ENCODE peak calls at places on chromosomes 4 and X, in five cellular contexts. X, W, N, A and U are unnamed samples.

GRCh38 chrX:55135171-55135570 is 46.4 kb downstream of the PAGE2 start:
- DNase-seq in A (peak; percentile 59), N (peak; percentile 39), X (peak; percentile 45), W (peak; percentile 39), U (peak; percentile 15)

GRCh38 chrX:136214551-136214950 is 36.6 kb downstream of the MAP7D3 start:
- DNase-seq in N (no peak), A (peak; percentile 67), X (no peak), W (peak; percentile 15), U (no peak)

GRCh38 chr4:72604324-72604723 is 35.3 kb upstream of the ADAMTS3 start:
- DNase-seq in X (no peak), N (no peak), W (no peak), A (peak; percentile 2), U (no peak)

GRCh38 chr4:11497972-11498371 is 69.3 kb upstream of the HS3ST1 start:
- DNase-seq in N (no peak), A (no peak), W (no peak), X (no peak), U (no peak)

GRCh38 chr4:115433501-115433900 is 320.1 kb upstream of the NDST4 start:
- DNase-seq in X (no peak), W (no peak), A (no peak), N (no peak), U (no peak)

GRCh38 chr4:140103676-140104075 is 50.3 kb downstream of the MAML3 start:
- DNase-seq in W (no peak), X (peak; percentile 85), A (peak; percentile 72), N (no peak), U (no peak)

GRCh38 chr4:155608231-155608885 is 58.3 kb upstream of the GUCY1A1 start:
- DNase-seq in W (no peak), A (no peak), N (no peak), X (no peak), U (no peak)

GRCh38 chr4:185587444-185588161 is 52.3 kb upstream of the PDLIM3 start:
- DNase-seq in X (no peak), N (peak; percentile 77), W (no peak), A (no peak), U (no peak)

GRCh38 chr4:94420356-94420755 is 31.4 kb upstream of the PDLIM5 start:
- DNase-seq in X (no peak), N (no peak), W (no peak), A (no peak), U (no peak)

GRCh38 chrX:48703642-48704481 is 7.3 kb downstream of the SUV39H1 start:
- DNase-seq in A (no peak), N (no peak), X (peak; percentile 22), W (no peak), U (no peak)

GRCh38 chrX:150486011-150486410 is 82.4 kb upstream of the MTM1 start:
- DNase-seq in X (peak; percentile 62), N (peak; percentile 53), A (peak; percentile 44), W (peak; percentile 20), U (peak; percentile 16)

GRCh38 chr4:101230806-101231426 is 116.4 kb downstream of the PPP3CA start:
- DNase-seq in W (no peak), X (peak; percentile 64), A (no peak), N (no peak), U (no peak)

GRCh38 chrX:32572644-32573043 is 638.7 kb downstream of the DMD start:
- DNase-seq in W (no peak), A (no peak), X (no peak), N (no peak), U (no peak)

GRCh38 chr4:140363558-140363957 is 9.9 kb upstream of the SCOC start:
- DNase-seq in N (no peak), W (no peak), X (no peak), A (no peak), U (no peak)

GRCh38 chr4:76781698-76782595 is 116.0 kb downstream of the SOWAHB start:
- DNase-seq in W (peak; percentile 35), N (no peak), X (peak; percentile 23), A (no peak), U (no peak)

GRCh38 chr4:123776267-123776666 is 379.7 kb downstream of the SPRY1 start:
- DNase-seq in N (no peak), X (no peak), W (no peak), A (no peak), U (no peak)

GRCh38 chrX:138917781-138918180 is 206.3 kb upstream of the FGF13 start:
- DNase-seq in W (no peak), N (no peak), A (no peak), X (no peak), U (no peak)

GRCh38 chrX:143121471-143121870 is 95.7 kb downstream of the SPANXN4 start:
- DNase-seq in N (no peak), X (no peak), A (no peak), W (no peak), U (no peak)

GRCh38 chr4:122331195-122331594 is 47.6 kb upstream of the ADAD1 start:
- DNase-seq in N (no peak), W (no peak), A (no peak), X (no peak), U (no peak)

GRCh38 chr4:73988096-73988495 is at the start of gene PPBP:
- DNase-seq in W (no peak), A (no peak), N (no peak), X (no peak), U (no peak)

GRCh38 chrX:50704360-50704759 is 109.6 kb downstream of the SHROOM4 start:
- DNase-seq in X (no peak), A (no peak), W (no peak), N (no peak), U (no peak)

GRCh38 chr4:180909279-180909678 is 1333.9 kb upstream of the TENM3 start:
- DNase-seq in N (peak; percentile 62), X (peak; percentile 7), A (no peak), W (no peak), U (no peak)

GRCh38 chrX:103747199-103747598 is 29.4 kb upstream of the PLP1 start:
- DNase-seq in W (no peak), A (no peak), X (no peak), N (no peak), U (no peak)

GRCh38 chr4:175453456-175453855 is 358.6 kb downstream of the GPM6A start:
- DNase-seq in W (no peak), X (no peak), A (no peak), N (no peak), U (no peak)

GRCh38 chrX:153845842-153846241 is 15.5 kb upstream of the PDZD4 start:
- DNase-seq in A (no peak), X (no peak), N (no peak), W (no peak), U (no peak)
- TF ChIP-seq JUN in A (no peak), X (no peak), N (no peak), W (no peak), U (no peak)

GRCh38 chr4:172962564-172963353 is 205.9 kb upstream of the GALNT7 start:
- DNase-seq in W (no peak), A (peak; percentile 84), X (peak; percentile 78), N (no peak), U (no peak)
- H3K4me3 ChIP-seq in W (no peak overlapping the region), A (no peak overlapping the region), X (peak overlapping the region; percentile 4), N (no peak overlapping the region), U (no peak overlapping the region)

GRCh38 chr4:7924163-7924562 is 15.5 kb downstream of the AFAP1 start:
- DNase-seq in W (peak; percentile 80), N (no peak), A (no peak), X (no peak), U (no peak)
- TF ChIP-seq JUN in W (no peak), N (no peak), A (no peak), X (no peak), U (no peak)

DNA sequence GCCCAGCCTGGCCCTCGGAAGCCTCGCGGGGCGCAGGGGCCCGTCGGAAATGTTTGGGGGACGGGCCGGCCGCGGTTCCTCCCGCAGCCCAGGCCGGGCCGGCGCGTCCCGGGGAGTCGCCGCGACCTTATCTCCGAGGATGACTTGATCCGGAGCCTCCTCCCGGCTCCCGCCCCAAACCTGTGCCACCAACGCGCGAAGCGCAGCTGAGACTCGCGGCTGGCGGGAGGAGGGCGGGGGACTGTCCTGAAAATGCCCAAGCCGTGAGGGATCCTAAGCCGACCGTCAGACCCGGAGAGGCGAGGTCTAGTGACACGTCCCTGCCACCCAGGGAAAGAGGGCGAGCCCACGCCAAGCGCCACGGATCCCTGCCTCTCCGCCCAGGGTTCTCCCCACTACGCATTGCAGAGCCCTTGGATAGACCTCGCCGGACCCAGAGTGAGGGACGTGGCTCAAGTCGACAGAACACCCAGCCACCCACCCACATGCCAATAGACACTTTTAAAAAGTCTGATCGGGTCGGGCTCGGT is 26.9 kb downstream of the UTP14A start:
- DNase-seq in W (no peak), N (no peak), A (no peak), X (peak; percentile 44), U (peak; percentile 77)
- H3K4me3 ChIP-seq in W (peak overlapping the region; percentile 4), N (peak overlapping the region; percentile 17), A (peak overlapping the region; percentile 71), X (peak overlapping the region; percentile 82), U (peak overlapping the region; percentile 49)

GRCh38 chr4:27318740-27319139 is 458.1 kb downstream of the STIM2 start:
- DNase-seq in A (no peak), W (peak; percentile 22), N (peak; percentile 73), X (peak; percentile 15), U (no peak)
- TF ChIP-seq JUN in A (no peak), W (no peak), N (no peak), X (no peak), U (no peak)

DNA sequence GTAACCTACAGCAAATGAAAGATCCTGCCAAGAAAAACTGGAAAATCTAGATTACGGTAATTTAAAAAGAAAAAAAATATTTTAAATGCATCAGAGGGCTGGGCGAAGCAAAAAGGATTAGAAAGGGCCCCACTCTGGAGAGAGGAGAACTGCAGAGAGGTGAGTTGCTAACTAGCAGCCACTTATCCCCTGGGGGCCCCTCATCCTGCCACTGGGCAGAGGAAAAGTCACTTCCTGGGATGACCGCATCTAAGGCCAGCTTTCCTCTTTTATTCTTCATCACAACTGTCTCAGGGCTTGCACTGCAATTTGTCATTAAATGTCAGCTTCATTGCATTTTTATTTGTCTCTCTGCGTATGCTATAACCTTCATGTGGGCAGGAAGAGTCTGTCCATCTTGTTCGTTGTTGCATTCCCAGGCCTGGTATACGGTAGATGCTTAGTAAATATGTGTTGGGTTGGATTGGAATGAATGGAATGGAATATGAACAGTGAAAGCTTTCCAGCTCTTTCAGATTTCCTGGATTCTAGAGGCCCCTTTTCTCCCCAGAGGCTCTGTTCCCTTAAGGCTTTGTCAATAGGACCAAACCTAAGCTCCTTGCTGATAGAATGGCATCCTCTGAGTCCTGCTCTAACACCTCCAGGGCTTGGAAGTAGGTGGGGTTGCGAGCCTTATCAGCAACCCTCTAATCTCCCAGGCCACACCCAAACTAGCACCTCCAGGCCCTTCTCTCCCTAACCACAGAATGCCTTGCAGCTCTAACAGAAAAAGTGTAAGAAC is 58.9 kb downstream of the TLR10 start:
- DNase-seq in A (no peak), W (peak; percentile 15), N (no peak), X (no peak), U (peak; percentile 53)
- H3K4me3 ChIP-seq in A (no peak overlapping the region), W (no peak overlapping the region), N (no peak overlapping the region), X (no peak overlapping the region), U (no peak overlapping the region)

DNA sequence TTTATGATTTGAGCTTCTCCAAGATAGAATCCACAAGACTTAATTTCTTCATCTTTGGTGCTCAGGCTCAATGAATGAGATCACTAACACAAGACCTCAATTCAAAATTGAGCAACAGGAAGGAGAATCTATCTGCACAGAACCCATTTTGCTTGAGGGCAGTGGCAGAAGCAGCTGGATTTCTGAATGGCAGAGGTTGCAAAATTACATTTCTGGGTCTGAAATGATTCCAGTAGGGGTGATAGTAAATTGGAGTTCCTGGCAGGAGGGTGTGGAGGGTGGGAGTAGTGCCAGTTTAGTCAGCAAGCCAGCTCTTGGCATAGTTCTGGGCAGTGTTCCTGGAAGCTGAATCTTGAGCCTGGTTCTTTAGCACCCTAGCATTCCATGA is 281.1 kb downstream of the SLC7A11 start:
- DNase-seq in A (no peak), N (no peak), W (no peak), X (peak; percentile 1), U (no peak)
- TF ChIP-seq JUN in A (no peak), N (no peak), W (no peak), X (no peak), U (no peak)